ENCODE peak calls at places on chromosomes 16 and 17, in four cellular contexts. Z, N, G and S are unnamed samples.
A peak's percentile ranks its signal among the peaks of the same experiment; 100 is the strongest.

GRCh38 chr17:11142231-11142630 is 98.8 kb upstream of the SHISA6 start:
- DNase-seq in Z (no peak), N (no peak), G (no peak), S (no peak)

GRCh38 chr16:23742761-23743160 is 12.1 kb upstream of the CHP2 start:
- DNase-seq in Z (no peak), N (no peak), G (no peak), S (no peak)

GRCh38 chr17:66966529-66967418 is 2.3 kb downstream of the CACNG4 start:
- DNase-seq in Z (no peak), N (no peak), G (no peak), S (no peak)

GRCh38 chr16:75256059-75256870 is 4.8 kb upstream of the BCAR1 start:
- DNase-seq in Z (no peak), N (no peak), G (no peak), S (no peak)

GRCh38 chr17:4485676-4486646 is 12.7 kb upstream of the SPNS2 start:
- DNase-seq in Z (no peak), N (no peak), G (peak; percentile 49), S (no peak)

GRCh38 chr16:35310999-35311398 is 1851.6 kb downstream of the TP53TG3F start:
- DNase-seq in Z (no peak), N (no peak), G (no peak), S (no peak)

GRCh38 chr17:3777366-3777765 is 23.6 kb downstream of the ITGAE start:
- DNase-seq in Z (no peak), N (no peak), G (no peak), S (no peak)

GRCh38 chr16:71722801-71723536 is 1.5 kb downstream of the PHLPP2 start:
- DNase-seq in Z (peak; percentile 76), N (peak; percentile 33), G (peak; percentile 26), S (no peak)

GRCh38 chr16:19666451-19666850 is 51.6 kb downstream of the KNOP1 start:
- DNase-seq in Z (no peak), N (no peak), G (no peak), S (no peak)

GRCh38 chr16:22300427-22301071 is 3.3 kb downstream of the POLR3E start:
- DNase-seq in Z (no peak), N (no peak), G (no peak), S (no peak)

GRCh38 chr17:42667088-42667951 is 8.2 kb downstream of the TUBG2 start:
- DNase-seq in Z (no peak), N (no peak), G (no peak), S (no peak)

GRCh38 chr17:54881255-54881972 is 19.2 kb upstream of the TOM1L1 start:
- DNase-seq in Z (no peak), N (no peak), G (no peak), S (no peak)

GRCh38 chr17:44121206-44121605 is 2.2 kb downstream of the HDAC5 start:
- DNase-seq in Z (no peak), N (no peak), G (no peak), S (no peak)

GRCh38 chr16:23152386-23153178 is 3.3 kb upstream of the USP31 start:
- DNase-seq in Z (no peak), N (no peak), G (no peak), S (no peak)

GRCh38 chr16:15434425-15435215 is at the start of gene BMERB1:
- DNase-seq in Z (peak; percentile 29), N (no peak), G (peak; percentile 29), S (peak; percentile 52)

GRCh38 chr17:2457913-2458312 is 53.8 kb downstream of the METTL16 start:
- DNase-seq in Z (no peak), N (no peak), G (no peak), S (no peak)

GRCh38 chr17:4559139-4559791 is 1.1 kb downstream of the GGT6 start:
- DNase-seq in Z (no peak), N (no peak), G (no peak), S (no peak)

GRCh38 chr16:31713945-31714898 is 159.4 kb upstream of the ZNF267 start:
- DNase-seq in Z (peak; percentile 21), N (no peak), G (no peak), S (no peak)

GRCh38 chr17:71168083-71168741 is 952.6 kb upstream of the SOX9 start:
- DNase-seq in Z (no peak), N (no peak), G (no peak), S (no peak)